ENCODE peak calls at places on chromosomes 16 and 17, in six cellular contexts. One of them, this sample, is unnamed.

GRCh38 chr17:19573075-19573474 is 39.4 kb downstream of the SLC47A1 start:
- DNase-seq in stomach: no peak
- DNase-seq in stimulated activated CD8-positive, alpha-beta memory T cell treated with anti-CD3 and anti-CD28 coated beads, Interleukin-12 subunit alpha, Interleukin-12 subunit beta, amount 100 ng/mL, for 4 hours: no peak
- DNase-seq in GM12891: no peak
- DNase-seq in cardiac fibroblast: no peak
- DNase-seq in CD8-positive, alpha-beta memory T cell: no peak
- DNase-seq in this sample: peak; percentile 59

GRCh38 chr17:78379134-78379497 is 667 bp downstream of the PGS1 start:
- DNase-seq in CD8-positive, alpha-beta memory T cell: no peak
- DNase-seq in stomach: no peak
- DNase-seq in stimulated activated CD8-positive, alpha-beta memory T cell treated with anti-CD3 and anti-CD28 coated beads, Interleukin-12 subunit alpha, Interleukin-12 subunit beta, amount 100 ng/mL, for 4 hours: no peak
- DNase-seq in cardiac fibroblast: peak; percentile 95
- DNase-seq in GM12891: no peak
- DNase-seq in this sample: peak; percentile 92

GRCh38 chr17:80992948-80993624 is 1.4 kb downstream of the CHMP6 start:
- DNase-seq in CD8-positive, alpha-beta memory T cell: no peak
- DNase-seq in cardiac fibroblast: no peak
- DNase-seq in stomach: no peak
- DNase-seq in stimulated activated CD8-positive, alpha-beta memory T cell treated with anti-CD3 and anti-CD28 coated beads, Interleukin-12 subunit alpha, Interleukin-12 subunit beta, amount 100 ng/mL, for 4 hours: no peak
- DNase-seq in GM12891: peak; percentile 51
- DNase-seq in this sample: no peak

GRCh38 chr17:83080641-83081560 is 1.5 kb downstream of the METRNL start:
- DNase-seq in stimulated activated CD8-positive, alpha-beta memory T cell treated with anti-CD3 and anti-CD28 coated beads, Interleukin-12 subunit alpha, Interleukin-12 subunit beta, amount 100 ng/mL, for 4 hours: peak; percentile 48
- DNase-seq in CD8-positive, alpha-beta memory T cell: peak; percentile 64
- DNase-seq in stomach: peak; percentile 45
- DNase-seq in GM12891: peak; percentile 77
- DNase-seq in cardiac fibroblast: no peak
- DNase-seq in this sample: no peak

GRCh38 chr17:522912-523311 is 170.3 kb upstream of the RPH3AL start:
- DNase-seq in stomach: no peak
- DNase-seq in stimulated activated CD8-positive, alpha-beta memory T cell treated with anti-CD3 and anti-CD28 coated beads, Interleukin-12 subunit alpha, Interleukin-12 subunit beta, amount 100 ng/mL, for 4 hours: no peak
- DNase-seq in cardiac fibroblast: no peak
- DNase-seq in CD8-positive, alpha-beta memory T cell: no peak
- DNase-seq in GM12891: no peak
- DNase-seq in this sample: no peak

GRCh38 chr17:49659983-49660382 is 17.9 kb downstream of the SPOP start:
- DNase-seq in stimulated activated CD8-positive, alpha-beta memory T cell treated with anti-CD3 and anti-CD28 coated beads, Interleukin-12 subunit alpha, Interleukin-12 subunit beta, amount 100 ng/mL, for 4 hours: no peak
- DNase-seq in CD8-positive, alpha-beta memory T cell: no peak
- DNase-seq in cardiac fibroblast: no peak
- DNase-seq in stomach: no peak
- DNase-seq in GM12891: no peak
- DNase-seq in this sample: no peak

GRCh38 chr16:19210175-19210924 is 42.3 kb downstream of the SYT17 start:
- DNase-seq in GM12891: peak; percentile 28
- DNase-seq in cardiac fibroblast: no peak
- DNase-seq in stimulated activated CD8-positive, alpha-beta memory T cell treated with anti-CD3 and anti-CD28 coated beads, Interleukin-12 subunit alpha, Interleukin-12 subunit beta, amount 100 ng/mL, for 4 hours: no peak
- DNase-seq in CD8-positive, alpha-beta memory T cell: no peak
- DNase-seq in stomach: peak; percentile 29
- DNase-seq in this sample: peak; percentile 16

GRCh38 chr16:52574105-52574437 is 27.1 kb upstream of the TOX3 start:
- DNase-seq in GM12891: no peak
- DNase-seq in stomach: no peak
- DNase-seq in stimulated activated CD8-positive, alpha-beta memory T cell treated with anti-CD3 and anti-CD28 coated beads, Interleukin-12 subunit alpha, Interleukin-12 subunit beta, amount 100 ng/mL, for 4 hours: no peak
- DNase-seq in CD8-positive, alpha-beta memory T cell: no peak
- DNase-seq in cardiac fibroblast: no peak
- DNase-seq in this sample: no peak

GRCh38 chr17:62062313-62062712 is 2.8 kb downstream of the MED13 start:
- DNase-seq in stimulated activated CD8-positive, alpha-beta memory T cell treated with anti-CD3 and anti-CD28 coated beads, Interleukin-12 subunit alpha, Interleukin-12 subunit beta, amount 100 ng/mL, for 4 hours: no peak
- DNase-seq in cardiac fibroblast: peak; percentile 40
- DNase-seq in stomach: no peak
- DNase-seq in GM12891: no peak
- DNase-seq in CD8-positive, alpha-beta memory T cell: no peak
- DNase-seq in this sample: peak; percentile 33

GRCh38 chr16:23504453-23505179 is 5.7 kb downstream of the GGA2 start:
- DNase-seq in stimulated activated CD8-positive, alpha-beta memory T cell treated with anti-CD3 and anti-CD28 coated beads, Interleukin-12 subunit alpha, Interleukin-12 subunit beta, amount 100 ng/mL, for 4 hours: peak; percentile 63
- DNase-seq in cardiac fibroblast: peak; percentile 95
- DNase-seq in stomach: peak; percentile 46
- DNase-seq in GM12891: peak; percentile 34
- DNase-seq in CD8-positive, alpha-beta memory T cell: peak; percentile 90
- DNase-seq in this sample: peak; percentile 97

GRCh38 chr17:36940313-36941264 is 3.3 kb downstream of the LHX1 start:
- DNase-seq in stomach: no peak
- DNase-seq in stimulated activated CD8-positive, alpha-beta memory T cell treated with anti-CD3 and anti-CD28 coated beads, Interleukin-12 subunit alpha, Interleukin-12 subunit beta, amount 100 ng/mL, for 4 hours: no peak
- DNase-seq in GM12891: no peak
- DNase-seq in cardiac fibroblast: no peak
- DNase-seq in CD8-positive, alpha-beta memory T cell: no peak
- DNase-seq in this sample: no peak

GRCh38 chr16:54193656-54194007 is 93.0 kb downstream of the IRX3 start:
- DNase-seq in GM12891: peak; percentile 59
- DNase-seq in stomach: peak; percentile 82
- DNase-seq in cardiac fibroblast: peak; percentile 80
- DNase-seq in CD8-positive, alpha-beta memory T cell: no peak
- DNase-seq in stimulated activated CD8-positive, alpha-beta memory T cell treated with anti-CD3 and anti-CD28 coated beads, Interleukin-12 subunit alpha, Interleukin-12 subunit beta, amount 100 ng/mL, for 4 hours: no peak
- DNase-seq in this sample: peak; percentile 62

GRCh38 chr17:19010729-19011505 is 6.4 kb upstream of the FAM83G start:
- DNase-seq in GM12891: no peak
- DNase-seq in cardiac fibroblast: peak; percentile 33
- DNase-seq in stimulated activated CD8-positive, alpha-beta memory T cell treated with anti-CD3 and anti-CD28 coated beads, Interleukin-12 subunit alpha, Interleukin-12 subunit beta, amount 100 ng/mL, for 4 hours: no peak
- DNase-seq in CD8-positive, alpha-beta memory T cell: no peak
- DNase-seq in stomach: peak; percentile 50
- DNase-seq in this sample: peak; percentile 14

GRCh38 chr17:57999496-58000017 is 7.5 kb downstream of the SRSF1 start:
- DNase-seq in stomach: no peak
- DNase-seq in cardiac fibroblast: peak; percentile 89
- DNase-seq in stimulated activated CD8-positive, alpha-beta memory T cell treated with anti-CD3 and anti-CD28 coated beads, Interleukin-12 subunit alpha, Interleukin-12 subunit beta, amount 100 ng/mL, for 4 hours: no peak
- DNase-seq in CD8-positive, alpha-beta memory T cell: no peak
- DNase-seq in GM12891: no peak
- DNase-seq in this sample: peak; percentile 83

GRCh38 chr17:12866244-12866643 is 76.9 kb downstream of the ARHGAP44 start:
- DNase-seq in cardiac fibroblast: no peak
- DNase-seq in CD8-positive, alpha-beta memory T cell: no peak
- DNase-seq in stimulated activated CD8-positive, alpha-beta memory T cell treated with anti-CD3 and anti-CD28 coated beads, Interleukin-12 subunit alpha, Interleukin-12 subunit beta, amount 100 ng/mL, for 4 hours: no peak
- DNase-seq in GM12891: no peak
- DNase-seq in stomach: no peak
- DNase-seq in this sample: no peak

GRCh38 chr17:58105093-58105492 is 21.9 kb downstream of the DYNLL2 start:
- DNase-seq in CD8-positive, alpha-beta memory T cell: no peak
- DNase-seq in stomach: no peak
- DNase-seq in stimulated activated CD8-positive, alpha-beta memory T cell treated with anti-CD3 and anti-CD28 coated beads, Interleukin-12 subunit alpha, Interleukin-12 subunit beta, amount 100 ng/mL, for 4 hours: no peak
- DNase-seq in GM12891: no peak
- DNase-seq in cardiac fibroblast: no peak
- DNase-seq in this sample: no peak

GRCh38 chr16:62156971-62157370 is 120.7 kb upstream of the CDH8 start:
- DNase-seq in CD8-positive, alpha-beta memory T cell: no peak
- DNase-seq in cardiac fibroblast: no peak
- DNase-seq in GM12891: no peak
- DNase-seq in stomach: no peak
- DNase-seq in stimulated activated CD8-positive, alpha-beta memory T cell treated with anti-CD3 and anti-CD28 coated beads, Interleukin-12 subunit alpha, Interleukin-12 subunit beta, amount 100 ng/mL, for 4 hours: no peak
- DNase-seq in this sample: no peak

GRCh38 chr17:3935825-3936355 is 19.6 kb upstream of the P2RX1 start:
- DNase-seq in CD8-positive, alpha-beta memory T cell: no peak
- DNase-seq in GM12891: no peak
- DNase-seq in cardiac fibroblast: peak; percentile 69
- DNase-seq in stimulated activated CD8-positive, alpha-beta memory T cell treated with anti-CD3 and anti-CD28 coated beads, Interleukin-12 subunit alpha, Interleukin-12 subunit beta, amount 100 ng/mL, for 4 hours: no peak
- DNase-seq in stomach: no peak
- DNase-seq in this sample: peak; percentile 37

GRCh38 chr17:68431661-68432071 is 25.6 kb downstream of the WIPI1 start:
- DNase-seq in CD8-positive, alpha-beta memory T cell: peak; percentile 65
- DNase-seq in cardiac fibroblast: peak; percentile 50
- DNase-seq in stomach: no peak
- DNase-seq in stimulated activated CD8-positive, alpha-beta memory T cell treated with anti-CD3 and anti-CD28 coated beads, Interleukin-12 subunit alpha, Interleukin-12 subunit beta, amount 100 ng/mL, for 4 hours: no peak
- DNase-seq in GM12891: no peak
- DNase-seq in this sample: peak; percentile 43

GRCh38 chr16:58451945-58452401 is 48.0 kb upstream of the NDRG4 start:
- DNase-seq in CD8-positive, alpha-beta memory T cell: no peak
- DNase-seq in stomach: no peak
- DNase-seq in stimulated activated CD8-positive, alpha-beta memory T cell treated with anti-CD3 and anti-CD28 coated beads, Interleukin-12 subunit alpha, Interleukin-12 subunit beta, amount 100 ng/mL, for 4 hours: no peak
- DNase-seq in GM12891: no peak
- DNase-seq in cardiac fibroblast: peak; percentile 43
- DNase-seq in this sample: peak; percentile 78

GRCh38 chr17:44865231-44865660 is 17.6 kb downstream of the HIGD1B start:
- DNase-seq in cardiac fibroblast: peak; percentile 83
- DNase-seq in GM12891: peak; percentile 49
- DNase-seq in CD8-positive, alpha-beta memory T cell: peak; percentile 75
- DNase-seq in stimulated activated CD8-positive, alpha-beta memory T cell treated with anti-CD3 and anti-CD28 coated beads, Interleukin-12 subunit alpha, Interleukin-12 subunit beta, amount 100 ng/mL, for 4 hours: peak; percentile 22
- DNase-seq in stomach: peak; percentile 66
- DNase-seq in this sample: peak; percentile 73

This sample was measured in fibroblast of mammary gland.